ENCODE peak calls at places on chromosomes 16 and 17, in five cellular contexts. One of them, this sample, is unnamed.
A peak's percentile ranks its signal among the peaks of the same experiment; 100 is the strongest.

GRCh38 chr17:15398291-15398690 is 56.9 kb upstream of the TEKT3 start:
- DNase-seq in ELR: peak; percentile 78
- DNase-seq in NCI-H510A treated with DMSO at 0.1 percent for 48 hours: no peak
- DNase-seq in fibroblast of lung: peak; percentile 32
- DNase-seq in right atrium auricular region: no peak
- DNase-seq in this sample: no peak

GRCh38 chr17:35743911-35744328 is 9.1 kb downstream of the GAS2L2 start:
- DNase-seq in ELR: peak; percentile 50
- DNase-seq in NCI-H510A treated with DMSO at 0.1 percent for 48 hours: no peak
- DNase-seq in fibroblast of lung: peak; percentile 45
- DNase-seq in right atrium auricular region: no peak
- DNase-seq in this sample: no peak

GRCh38 chr16:1818873-1819525 is 7.6 kb downstream of the HAGH start:
- DNase-seq in ELR: no peak
- DNase-seq in NCI-H510A treated with DMSO at 0.1 percent for 48 hours: no peak
- DNase-seq in fibroblast of lung: no peak
- DNase-seq in right atrium auricular region: no peak
- DNase-seq in this sample: peak; percentile 64

GRCh38 chr16:3762080-3762750 is 44.9 kb upstream of the TRAP1 start:
- DNase-seq in ELR: no peak
- DNase-seq in NCI-H510A treated with DMSO at 0.1 percent for 48 hours: no peak
- DNase-seq in fibroblast of lung: no peak
- DNase-seq in right atrium auricular region: peak; percentile 30
- DNase-seq in this sample: no peak

GRCh38 chr16:69579783-69580182 is 14.0 kb downstream of the NFAT5 start:
- DNase-seq in ELR: no peak
- DNase-seq in NCI-H510A treated with DMSO at 0.1 percent for 48 hours: no peak
- DNase-seq in fibroblast of lung: no peak
- DNase-seq in right atrium auricular region: no peak
- DNase-seq in this sample: no peak

GRCh38 chr17:69871318-69871717 is 203.7 kb upstream of the KCNJ16 start:
- DNase-seq in ELR: no peak
- DNase-seq in NCI-H510A treated with DMSO at 0.1 percent for 48 hours: no peak
- DNase-seq in fibroblast of lung: no peak
- DNase-seq in right atrium auricular region: no peak
- DNase-seq in this sample: no peak

GRCh38 chr17:47720754-47721533 is 12.1 kb upstream of the TBX21 start:
- DNase-seq in ELR: peak; percentile 64
- DNase-seq in NCI-H510A treated with DMSO at 0.1 percent for 48 hours: no peak
- DNase-seq in fibroblast of lung: no peak
- DNase-seq in right atrium auricular region: no peak
- DNase-seq in this sample: peak; percentile 74

GRCh38 chr17:14672830-14673229 is 371.9 kb downstream of the HS3ST3B1 start:
- DNase-seq in ELR: peak; percentile 29
- DNase-seq in NCI-H510A treated with DMSO at 0.1 percent for 48 hours: no peak
- DNase-seq in fibroblast of lung: peak; percentile 84
- DNase-seq in right atrium auricular region: no peak
- DNase-seq in this sample: no peak

GRCh38 chr17:14780116-14780515 is 479.2 kb downstream of the HS3ST3B1 start:
- DNase-seq in ELR: no peak
- DNase-seq in NCI-H510A treated with DMSO at 0.1 percent for 48 hours: no peak
- DNase-seq in fibroblast of lung: no peak
- DNase-seq in right atrium auricular region: no peak
- DNase-seq in this sample: no peak

GRCh38 chr17:65627892-65628622 is 66.6 kb upstream of the AXIN2 start:
- DNase-seq in ELR: peak; percentile 89
- DNase-seq in NCI-H510A treated with DMSO at 0.1 percent for 48 hours: peak; percentile 77
- DNase-seq in fibroblast of lung: peak; percentile 78
- DNase-seq in right atrium auricular region: no peak
- DNase-seq in this sample: no peak

GRCh38 chr17:78715000-78715771 is 66.9 kb downstream of the CYTH1 start:
- DNase-seq in ELR: no peak
- DNase-seq in NCI-H510A treated with DMSO at 0.1 percent for 48 hours: no peak
- DNase-seq in fibroblast of lung: no peak
- DNase-seq in right atrium auricular region: no peak
- DNase-seq in this sample: no peak

GRCh38 chr17:31581491-31581890 is 190.0 kb downstream of the RAB11FIP4 start:
- DNase-seq in ELR: peak; percentile 34
- DNase-seq in NCI-H510A treated with DMSO at 0.1 percent for 48 hours: no peak
- DNase-seq in fibroblast of lung: peak; percentile 50
- DNase-seq in right atrium auricular region: no peak
- DNase-seq in this sample: no peak

GRCh38 chr16:72728516-72728915 is 319.4 kb downstream of the ZFHX3 start:
- DNase-seq in ELR: no peak
- DNase-seq in NCI-H510A treated with DMSO at 0.1 percent for 48 hours: no peak
- DNase-seq in fibroblast of lung: no peak
- DNase-seq in right atrium auricular region: no peak
- DNase-seq in this sample: peak; percentile 56

GRCh38 chr17:58412064-58412703 is 5.2 kb downstream of the RNF43 start:
- DNase-seq in ELR: no peak
- DNase-seq in NCI-H510A treated with DMSO at 0.1 percent for 48 hours: no peak
- DNase-seq in fibroblast of lung: no peak
- DNase-seq in right atrium auricular region: no peak
- DNase-seq in this sample: no peak

GRCh38 chr17:77620282-77620681 is 338.2 kb upstream of the TNRC6C start:
- DNase-seq in ELR: no peak
- DNase-seq in NCI-H510A treated with DMSO at 0.1 percent for 48 hours: no peak
- DNase-seq in fibroblast of lung: no peak
- DNase-seq in right atrium auricular region: no peak
- DNase-seq in this sample: no peak

GRCh38 chr16:81608515-81609209 is 164.1 kb downstream of the CMIP start:
- DNase-seq in ELR: peak; percentile 49
- DNase-seq in NCI-H510A treated with DMSO at 0.1 percent for 48 hours: no peak
- DNase-seq in fibroblast of lung: peak; percentile 62
- DNase-seq in right atrium auricular region: peak; percentile 85
- DNase-seq in this sample: no peak

GRCh38 chr16:57906385-57907316 is 64.3 kb downstream of the CNGB1 start:
- DNase-seq in ELR: peak; percentile 52
- DNase-seq in NCI-H510A treated with DMSO at 0.1 percent for 48 hours: no peak
- DNase-seq in fibroblast of lung: no peak
- DNase-seq in right atrium auricular region: no peak
- DNase-seq in this sample: no peak

GRCh38 chr17:81251091-81251942 is 12.2 kb downstream of the NDUFAF8 start:
- DNase-seq in ELR: no peak
- DNase-seq in NCI-H510A treated with DMSO at 0.1 percent for 48 hours: peak; percentile 94
- DNase-seq in fibroblast of lung: no peak
- DNase-seq in right atrium auricular region: no peak
- DNase-seq in this sample: no peak

GRCh38 chr17:37830151-37830993 is 85.5 kb upstream of the HNF1B start:
- DNase-seq in ELR: no peak
- DNase-seq in NCI-H510A treated with DMSO at 0.1 percent for 48 hours: peak; percentile 41
- DNase-seq in fibroblast of lung: no peak
- DNase-seq in right atrium auricular region: no peak
- DNase-seq in this sample: no peak

GRCh38 chr16:30458561-30459394 is 13.1 kb upstream of the SEPHS2 start:
- DNase-seq in ELR: no peak
- DNase-seq in NCI-H510A treated with DMSO at 0.1 percent for 48 hours: no peak
- DNase-seq in fibroblast of lung: no peak
- DNase-seq in right atrium auricular region: no peak
- DNase-seq in this sample: peak; percentile 94

GRCh38 chr17:44466339-44466738 is 36.9 kb downstream of the GPATCH8 start:
- DNase-seq in ELR: no peak
- DNase-seq in NCI-H510A treated with DMSO at 0.1 percent for 48 hours: no peak
- DNase-seq in fibroblast of lung: no peak
- DNase-seq in right atrium auricular region: no peak
- DNase-seq in this sample: no peak

GRCh38 chr17:29578626-29579485 is 10.4 kb downstream of the TP53I13 start:
- DNase-seq in ELR: no peak
- DNase-seq in NCI-H510A treated with DMSO at 0.1 percent for 48 hours: no peak
- DNase-seq in fibroblast of lung: no peak
- DNase-seq in right atrium auricular region: no peak
- DNase-seq in this sample: peak; percentile 58

GRCh38 chr16:66025751-66026150 is 340.7 kb upstream of the CDH5 start:
- DNase-seq in ELR: no peak
- DNase-seq in NCI-H510A treated with DMSO at 0.1 percent for 48 hours: no peak
- DNase-seq in fibroblast of lung: no peak
- DNase-seq in right atrium auricular region: no peak
- DNase-seq in this sample: no peak

GRCh38 chr16:29775742-29776408 is 2.2 kb upstream of the ZG16 start:
- DNase-seq in ELR: peak; percentile 73
- DNase-seq in NCI-H510A treated with DMSO at 0.1 percent for 48 hours: no peak
- DNase-seq in fibroblast of lung: peak; percentile 48
- DNase-seq in right atrium auricular region: no peak
- DNase-seq in this sample: no peak

GRCh38 chr16:88479795-88480760 is 27.0 kb downstream of the ZFPM1 start:
- DNase-seq in ELR: no peak
- DNase-seq in NCI-H510A treated with DMSO at 0.1 percent for 48 hours: no peak
- DNase-seq in fibroblast of lung: no peak
- DNase-seq in right atrium auricular region: no peak
- DNase-seq in this sample: peak; percentile 90

GRCh38 chr16:70496513-70496912 is 26.8 kb downstream of the COG4 start:
- DNase-seq in ELR: no peak
- DNase-seq in NCI-H510A treated with DMSO at 0.1 percent for 48 hours: no peak
- DNase-seq in fibroblast of lung: no peak
- DNase-seq in right atrium auricular region: no peak
- DNase-seq in this sample: no peak

GRCh38 chr16:7888421-7888820 is 555.8 kb downstream of the RBFOX1 start:
- DNase-seq in ELR: no peak
- DNase-seq in NCI-H510A treated with DMSO at 0.1 percent for 48 hours: no peak
- DNase-seq in fibroblast of lung: no peak
- DNase-seq in right atrium auricular region: no peak
- DNase-seq in this sample: no peak

GRCh38 chr16:18800674-18801196 is 614 bp downstream of the ARL6IP1 start:
- DNase-seq in ELR: peak; percentile 44
- DNase-seq in NCI-H510A treated with DMSO at 0.1 percent for 48 hours: no peak
- DNase-seq in fibroblast of lung: no peak
- DNase-seq in right atrium auricular region: no peak
- DNase-seq in this sample: no peak

GRCh38 chr17:17134952-17135340 is 71.2 kb downstream of the PLD6 start:
- DNase-seq in ELR: no peak
- DNase-seq in NCI-H510A treated with DMSO at 0.1 percent for 48 hours: peak; percentile 22
- DNase-seq in fibroblast of lung: no peak
- DNase-seq in right atrium auricular region: no peak
- DNase-seq in this sample: no peak

GRCh38 chr16:16161319-16161718 is 62.0 kb downstream of the ABCC6 start:
- DNase-seq in ELR: no peak
- DNase-seq in NCI-H510A treated with DMSO at 0.1 percent for 48 hours: no peak
- DNase-seq in fibroblast of lung: no peak
- DNase-seq in right atrium auricular region: no peak
- DNase-seq in this sample: no peak

GRCh38 chr17:4598776-4599504 is 14.6 kb downstream of the SMTNL2 start:
- DNase-seq in ELR: no peak
- DNase-seq in NCI-H510A treated with DMSO at 0.1 percent for 48 hours: no peak
- DNase-seq in fibroblast of lung: peak; percentile 98
- DNase-seq in right atrium auricular region: peak; percentile 87
- DNase-seq in this sample: no peak

GRCh38 chr17:69325518-69326301 is 1.2 kb downstream of the ABCA5 start:
- DNase-seq in ELR: no peak
- DNase-seq in NCI-H510A treated with DMSO at 0.1 percent for 48 hours: no peak
- DNase-seq in fibroblast of lung: no peak
- DNase-seq in right atrium auricular region: no peak
- DNase-seq in this sample: no peak

This sample was measured in spleen.